ENCODE peak calls at places on chromosomes 13 and 19, in eight cellular contexts. Y, C, L, O, T, J, E and B are unnamed samples.

GRCh38 chr19:54418030-54418929 is 3.0 kb downstream of the TTYH1 start:
- DNase-seq in L (no peak), O (no peak), J (no peak), C (no peak), Y (no peak), T (no peak), E (no peak), B (peak)

GRCh38 chr19:18645035-18645511 is 8.2 kb downstream of the KLHL26 start:
- DNase-seq in J (no peak), O (no peak), L (no peak), Y (no peak), E (no peak), T (no peak), C (no peak), B (no peak)

GRCh38 chr19:12789098-12789903 is 2.0 kb upstream of the JUNB start:
- DNase-seq in E (peak), Y (no peak), J (no peak), L (no peak), C (no peak), O (peak), T (no peak), B (no peak)

GRCh38 chr19:13993554-13994308 is 12.4 kb downstream of the RFX1 start:
- DNase-seq in L (no peak), E (no peak), C (no peak), Y (no peak), O (no peak), J (no peak), T (no peak), B (no peak)

GRCh38 chr19:46537136-46538097 is 41.8 kb upstream of the PNMA8B start:
- DNase-seq in T (no peak), E (peak), J (no peak), O (peak), Y (peak), C (peak), L (no peak), B (peak)

GRCh38 chr13:111398715-111399299 is 78.4 kb downstream of the TEX29 start:
- DNase-seq in C (no peak), L (no peak), Y (no peak), J (no peak), O (no peak), E (no peak), T (no peak), B (no peak)

GRCh38 chr13:59663707-59664106 is 500.0 kb downstream of the DIAPH3 start:
- DNase-seq in J (no peak), L (no peak), T (no peak), O (no peak), Y (no peak), E (peak), C (no peak), B (no peak)

GRCh38 chr19:15935167-15935702 is 906 bp upstream of the CYP4F11 start:
- DNase-seq in J (no peak), Y (no peak), O (no peak), L (no peak), T (no peak), C (no peak), E (no peak), B (no peak)

GRCh38 chr19:12224676-12225075 is 61.8 kb downstream of the ZNF136 start:
- DNase-seq in J (no peak), L (no peak), Y (no peak), C (no peak), T (no peak), E (no peak), O (no peak), B (no peak)

GRCh38 chr13:99465454-99465853 is 35.8 kb upstream of the TM9SF2 start:
- DNase-seq in J (no peak), L (no peak), O (no peak), Y (no peak), T (no peak), E (no peak), C (no peak), B (no peak)

GRCh38 chr19:56138069-56138468 is 3.0 kb upstream of the ZNF444 start:
- DNase-seq in L (peak), J (no peak), T (no peak), C (no peak), Y (no peak), O (no peak), E (no peak), B (no peak)

GRCh38 chr19:2050991-2051770 is at the start of gene MKNK2:
- DNase-seq in E (peak), J (no peak), C (peak), T (peak), L (peak), O (peak), Y (peak), B (peak)

GRCh38 chr13:101415358-101416174 is 742 bp downstream of the NALCN start:
- DNase-seq in L (no peak), E (no peak), C (no peak), O (peak), J (no peak), Y (no peak), T (no peak), B (no peak)

GRCh38 chr19:10155834-10156233 is 36.1 kb upstream of the EIF3G start:
- DNase-seq in L (no peak), E (no peak), Y (no peak), O (no peak), J (no peak), C (no peak), T (no peak), B (no peak)

GRCh38 chr19:44303305-44303704 is 1.5 kb downstream of the ZNF235 start:
- DNase-seq in E (no peak), J (no peak), L (no peak), C (no peak), T (no peak), Y (no peak), O (no peak), B (no peak)

GRCh38 chr13:49777746-49778614 is 14.5 kb downstream of the KPNA3 start:
- DNase-seq in O (no peak), T (peak), E (no peak), Y (no peak), C (no peak), L (no peak), J (no peak), B (no peak)

GRCh38 chr19:33241530-33242101 is 16.0 kb upstream of the SLC7A10 start:
- DNase-seq in E (peak), Y (no peak), C (peak), T (no peak), O (peak), J (no peak), L (no peak), B (peak)

GRCh38 chr13:35514166-35514565 is 37.7 kb upstream of the MAB21L1 start:
- DNase-seq in C (no peak), T (no peak), L (no peak), E (no peak), O (no peak), J (no peak), Y (no peak), B (no peak)

GRCh38 chr19:17183858-17184271 is 31.3 kb upstream of the USE1 start:
- DNase-seq in T (peak), O (no peak), C (no peak), E (no peak), J (no peak), L (no peak), Y (no peak), B (peak)

GRCh38 chr13:34587586-34587985 is 354.5 kb upstream of the NBEA start:
- DNase-seq in J (no peak), T (no peak), Y (no peak), C (no peak), O (no peak), L (no peak), E (no peak), B (no peak)

GRCh38 chr13:105087941-105088340 is 1447.5 kb downstream of the EFNB2 start:
- DNase-seq in Y (no peak), E (no peak), T (no peak), L (no peak), O (no peak), J (no peak), C (no peak), B (no peak)

GRCh38 chr19:45142728-45143115 is 18.1 kb downstream of the NKPD1 start:
- DNase-seq in L (no peak), C (no peak), Y (no peak), O (no peak), E (no peak), T (no peak), J (no peak), B (peak)

GRCh38 chr13:105908581-105908980 is 626.9 kb downstream of the EFNB2 start:
- DNase-seq in J (no peak), T (peak), O (no peak), Y (no peak), E (no peak), L (no peak), C (no peak), B (peak)

GRCh38 chr13:41465215-41465907 is 8.0 kb downstream of the RGCC start:
- DNase-seq in E (peak), O (peak), C (no peak), T (peak), L (no peak), J (peak), Y (peak), B (peak)

GRCh38 chr13:35994131-35994966 is 136.8 kb downstream of the DCLK1 start:
- DNase-seq in Y (no peak), C (peak), O (no peak), L (peak), J (peak), E (no peak), T (no peak), B (no peak)

GRCh38 chr19:725461-726089 is 16.8 kb downstream of the PALM start:
- DNase-seq in O (no peak), E (no peak), J (no peak), C (no peak), L (no peak), T (no peak), Y (no peak), B (no peak)

GRCh38 chr19:15138427-15138826 is 31.2 kb downstream of the SYDE1 start:
- DNase-seq in J (no peak), Y (no peak), T (no peak), E (no peak), C (no peak), O (no peak), L (no peak), B (no peak)

GRCh38 chr13:111546921-111547675 is 226.7 kb downstream of the TEX29 start:
- DNase-seq in C (no peak), J (no peak), O (no peak), T (no peak), L (no peak), E (no peak), Y (no peak), B (no peak)

GRCh38 chr13:31167490-31167889 is 5.8 kb upstream of the HSPH1 start:
- DNase-seq in T (no peak), Y (no peak), O (no peak), J (no peak), E (no peak), L (no peak), C (no peak), B (no peak)

GRCh38 chr19:41553804-41554203 is 22.2 kb upstream of the CEACAM21 start:
- DNase-seq in O (no peak), Y (no peak), C (no peak), J (no peak), T (no peak), E (no peak), L (no peak), B (no peak)

GRCh38 chr19:41552558-41552957 is 23.4 kb upstream of the CEACAM21 start:
- DNase-seq in T (no peak), C (no peak), E (no peak), L (no peak), Y (no peak), O (no peak), J (no peak), B (no peak)

GRCh38 chr19:41551711-41552110 is 24.3 kb upstream of the CEACAM21 start:
- DNase-seq in C (no peak), T (no peak), Y (no peak), L (no peak), E (no peak), J (no peak), O (no peak), B (no peak)

GRCh38 chr19:41548954-41549688 is 26.8 kb upstream of the CEACAM21 start:
- DNase-seq in T (peak), Y (peak), J (no peak), E (peak), C (no peak), O (peak), L (no peak), B (peak)

DNA sequence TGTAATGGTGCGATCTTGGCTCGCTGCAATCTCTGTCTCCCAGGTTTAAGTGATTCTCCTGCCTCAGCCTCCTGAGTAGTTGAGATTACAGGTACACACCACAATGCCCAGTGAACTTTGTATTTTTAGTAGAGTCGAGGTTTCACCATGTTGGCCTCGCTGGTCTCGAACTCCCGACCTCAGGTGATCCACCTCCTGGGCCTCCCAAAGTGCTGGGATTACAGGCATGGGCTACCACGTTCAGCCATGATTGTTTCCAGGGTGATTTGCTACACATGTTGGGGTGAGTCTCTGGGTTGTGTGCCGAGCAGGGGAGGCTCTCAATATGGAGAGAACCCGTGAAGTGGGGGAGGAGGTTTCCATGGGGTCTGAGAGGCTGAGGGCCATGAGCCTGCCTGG is 24.8 kb upstream of the CEACAM21 start:
- DNase-seq in E (no peak), J (no peak), T (no peak), O (no peak), Y (no peak), C (no peak), L (no peak), B (no peak)
- H3K4me3 ChIP-seq in E (peak), J (no peak), T (no peak), O (no peak), Y (peak), C (no peak), L (no peak), B (peak)

GRCh38 chr19:50230379-50231351 is 27.2 kb downstream of the MYH14 start:
- DNase-seq in J (no peak), C (no peak), E (no peak), L (no peak), Y (no peak), T (no peak), O (no peak), B (no peak)
- H3K4me3 ChIP-seq in J (no peak), C (no peak), E (no peak), L (no peak), Y (no peak), T (no peak), O (no peak), B (no peak)

DNA sequence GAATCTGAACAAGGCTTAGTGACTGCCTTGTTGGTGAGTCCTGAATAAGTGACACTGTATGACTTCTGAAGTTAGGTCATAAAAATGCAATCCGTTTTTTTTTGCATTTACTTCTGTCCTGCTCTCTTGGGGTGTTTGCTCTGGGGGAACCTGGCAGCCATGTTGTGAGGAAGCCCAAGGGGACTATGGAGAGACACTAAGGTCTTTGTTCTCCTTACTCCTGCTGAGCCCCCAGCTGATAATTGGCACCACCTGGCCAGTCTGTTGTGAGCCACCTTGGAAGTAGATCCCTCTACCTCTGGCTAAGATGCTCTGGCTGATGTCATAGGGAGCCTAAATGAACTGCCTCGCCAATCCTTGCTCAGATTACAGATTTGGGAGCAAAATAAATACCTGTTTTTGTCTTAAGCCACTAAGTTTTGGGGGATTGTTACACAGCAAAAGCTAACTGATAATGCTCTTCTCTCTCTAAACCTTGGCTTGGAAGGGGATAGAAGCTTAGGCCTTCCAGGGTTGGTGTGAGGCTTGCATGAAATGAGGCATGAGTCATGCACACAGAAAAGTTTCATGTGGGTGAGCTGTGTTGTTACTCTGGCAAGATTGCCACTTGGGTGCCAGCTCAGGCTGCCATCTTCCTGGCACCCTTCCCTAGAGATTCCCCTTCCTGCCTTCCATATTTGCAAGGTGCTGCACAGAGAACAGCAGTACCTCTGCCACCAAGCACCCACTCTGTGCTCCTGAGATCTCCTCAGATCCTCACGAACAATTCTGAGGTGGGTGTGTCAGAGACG is 10.1 kb downstream of the TUBB4A start:
- DNase-seq in E (no peak), O (no peak), J (no peak), C (no peak), T (no peak), Y (no peak), L (no peak), B (no peak)
- H3K4me3 ChIP-seq in E (no peak), O (no peak), J (no peak), C (no peak), T (no peak), Y (no peak), L (no peak), B (no peak)

DNA sequence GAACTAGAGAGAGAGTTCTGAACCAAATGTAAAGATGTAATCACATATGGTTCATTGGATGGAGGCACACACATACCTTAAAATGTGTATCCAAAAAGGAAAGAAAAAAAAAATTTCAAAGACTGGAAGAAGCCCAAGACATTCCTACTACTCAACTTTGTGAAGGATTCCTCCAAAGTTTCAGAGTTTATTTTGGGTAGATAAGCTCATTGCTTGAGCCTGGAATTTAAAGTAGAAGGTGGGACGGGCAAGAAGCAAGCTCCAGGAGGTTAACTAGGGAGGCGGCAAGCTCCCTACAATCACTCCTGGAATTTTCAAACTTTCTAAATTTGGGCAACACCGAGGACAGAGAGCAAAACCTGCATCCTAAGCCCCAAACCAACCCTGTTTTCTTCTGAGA is 1.9 kb downstream of the TSHZ3 start:
- DNase-seq in E (no peak), C (no peak), O (no peak), T (no peak), Y (no peak), J (no peak), L (no peak), B (no peak)
- H3K4me3 ChIP-seq in E (no peak), C (peak), O (no peak), T (no peak), Y (no peak), J (no peak), L (no peak), B (no peak)

GRCh38 chr19:48192750-48193149 is 22.3 kb downstream of the ZSWIM9 start:
- DNase-seq in T (no peak), Y (no peak), C (no peak), E (no peak), O (no peak), J (no peak), L (no peak), B (no peak)

GRCh38 chr19:48194041-48194871 is 23.8 kb downstream of the ZSWIM9 start:
- DNase-seq in O (no peak), E (no peak), Y (no peak), J (no peak), L (no peak), T (peak), C (no peak), B (peak)

GRCh38 chr19:48186015-48186414 is 15.5 kb downstream of the ZSWIM9 start:
- DNase-seq in T (no peak), L (no peak), Y (no peak), J (no peak), O (no peak), E (no peak), C (no peak), B (no peak)

GRCh38 chr19:48186541-48186991 is 16.1 kb downstream of the ZSWIM9 start:
- DNase-seq in J (no peak), C (no peak), Y (no peak), L (no peak), O (no peak), E (no peak), T (no peak), B (no peak)

GRCh38 chr19:48190288-48191284 is 20.1 kb downstream of the ZSWIM9 start:
- DNase-seq in L (no peak), T (peak), Y (peak), E (no peak), O (no peak), C (no peak), J (peak), B (peak)
- H3K4me3 ChIP-seq in L (no peak), T (no peak), Y (no peak), E (no peak), O (no peak), C (no peak), J (no peak), B (no peak)